ENCODE peak calls at places on chromosomes 7 and 10, in seven cellular contexts. One of them, this sample, is unnamed.

GRCh38 chr7:155122831-155123230 is 52.7 kb downstream of the HTR5A start:
- DNase-seq in dorsolateral prefrontal cortex: no peak
- DNase-seq in WTC11: no peak
- DNase-seq in foreskin fibroblast: no peak
- DNase-seq in psoas muscle: no peak
- DNase-seq in tibial nerve: no peak
- DNase-seq in right lobe of liver: no peak
- DNase-seq in this sample: no peak

GRCh38 chr10:75295901-75296441 is 60.2 kb upstream of the COMTD1 start:
- DNase-seq in dorsolateral prefrontal cortex: no peak
- DNase-seq in WTC11: no peak
- DNase-seq in foreskin fibroblast: no peak
- DNase-seq in psoas muscle: peak
- DNase-seq in tibial nerve: no peak
- DNase-seq in right lobe of liver: no peak
- DNase-seq in this sample: no peak

GRCh38 chr10:131195552-131196159 is 115.9 kb downstream of the TCERG1L start:
- DNase-seq in dorsolateral prefrontal cortex: no peak
- DNase-seq in WTC11: no peak
- DNase-seq in foreskin fibroblast: no peak
- DNase-seq in psoas muscle: no peak
- DNase-seq in tibial nerve: no peak
- DNase-seq in right lobe of liver: no peak
- DNase-seq in this sample: no peak

GRCh38 chr10:117112220-117112619 is 25.9 kb downstream of the VAX1 start:
- DNase-seq in dorsolateral prefrontal cortex: no peak
- DNase-seq in WTC11: no peak
- DNase-seq in foreskin fibroblast: no peak
- DNase-seq in psoas muscle: no peak
- DNase-seq in tibial nerve: no peak
- DNase-seq in right lobe of liver: no peak
- DNase-seq in this sample: no peak

GRCh38 chr10:6473901-6474370 is 106.1 kb downstream of the PRKCQ start:
- DNase-seq in dorsolateral prefrontal cortex: no peak
- DNase-seq in WTC11: no peak
- DNase-seq in foreskin fibroblast: no peak
- DNase-seq in psoas muscle: no peak
- DNase-seq in tibial nerve: no peak
- DNase-seq in right lobe of liver: no peak
- DNase-seq in this sample: peak

GRCh38 chr7:87570178-87570577 is 30.5 kb downstream of the ABCB1 start:
- DNase-seq in dorsolateral prefrontal cortex: no peak
- DNase-seq in WTC11: no peak
- DNase-seq in foreskin fibroblast: peak
- DNase-seq in psoas muscle: no peak
- DNase-seq in tibial nerve: no peak
- DNase-seq in right lobe of liver: no peak
- DNase-seq in this sample: no peak

GRCh38 chr7:3243680-3244079 is 57.4 kb upstream of the SDK1 start:
- DNase-seq in dorsolateral prefrontal cortex: no peak
- DNase-seq in WTC11: no peak
- DNase-seq in foreskin fibroblast: no peak
- DNase-seq in psoas muscle: no peak
- DNase-seq in tibial nerve: no peak
- DNase-seq in right lobe of liver: no peak
- DNase-seq in this sample: no peak

GRCh38 chr10:100909506-100910260 is 3.1 kb upstream of the SLF2 start:
- DNase-seq in dorsolateral prefrontal cortex: no peak
- DNase-seq in WTC11: no peak
- DNase-seq in foreskin fibroblast: no peak
- DNase-seq in psoas muscle: no peak
- DNase-seq in tibial nerve: no peak
- DNase-seq in right lobe of liver: no peak
- DNase-seq in this sample: peak

GRCh38 chr10:15743443-15743842 is 23.7 kb upstream of the ITGA8 start:
- DNase-seq in dorsolateral prefrontal cortex: no peak
- DNase-seq in WTC11: no peak
- DNase-seq in foreskin fibroblast: no peak
- DNase-seq in psoas muscle: no peak
- DNase-seq in tibial nerve: no peak
- DNase-seq in right lobe of liver: no peak
- DNase-seq in this sample: no peak

GRCh38 chr7:83468251-83468739 is 180.6 kb downstream of the SEMA3E start:
- DNase-seq in dorsolateral prefrontal cortex: peak
- DNase-seq in WTC11: peak
- DNase-seq in foreskin fibroblast: peak
- DNase-seq in psoas muscle: peak
- DNase-seq in tibial nerve: peak
- DNase-seq in right lobe of liver: peak
- DNase-seq in this sample: peak

GRCh38 chr7:51187941-51188340 is 128.7 kb downstream of the COBL start:
- DNase-seq in dorsolateral prefrontal cortex: peak
- DNase-seq in WTC11: peak
- DNase-seq in foreskin fibroblast: no peak
- DNase-seq in psoas muscle: peak
- DNase-seq in tibial nerve: no peak
- DNase-seq in right lobe of liver: no peak
- DNase-seq in this sample: peak

GRCh38 chr10:103659674-103660363 is 166.3 kb downstream of the NEURL1 start:
- DNase-seq in dorsolateral prefrontal cortex: peak
- DNase-seq in WTC11: peak
- DNase-seq in foreskin fibroblast: peak
- DNase-seq in psoas muscle: no peak
- DNase-seq in tibial nerve: no peak
- DNase-seq in right lobe of liver: peak
- DNase-seq in this sample: no peak
- TF ChIP-seq CTCF in dorsolateral prefrontal cortex: no peak
- TF ChIP-seq CTCF in WTC11: no peak
- TF ChIP-seq CTCF in foreskin fibroblast: peak
- TF ChIP-seq CTCF in psoas muscle: no peak
- TF ChIP-seq CTCF in tibial nerve: no peak
- TF ChIP-seq CTCF in right lobe of liver: no peak
- TF ChIP-seq CTCF in this sample: no peak

GRCh38 chr10:84548869-84549268 is 220.5 kb downstream of the CCSER2 start:
- DNase-seq in dorsolateral prefrontal cortex: no peak
- DNase-seq in WTC11: peak
- DNase-seq in foreskin fibroblast: no peak
- DNase-seq in psoas muscle: no peak
- DNase-seq in tibial nerve: no peak
- DNase-seq in right lobe of liver: no peak
- DNase-seq in this sample: peak
- TF ChIP-seq CTCF in dorsolateral prefrontal cortex: peak
- TF ChIP-seq CTCF in WTC11: peak
- TF ChIP-seq CTCF in foreskin fibroblast: peak
- TF ChIP-seq CTCF in psoas muscle: peak
- TF ChIP-seq CTCF in tibial nerve: no peak
- TF ChIP-seq CTCF in right lobe of liver: no peak
- TF ChIP-seq CTCF in this sample: peak

GRCh38 chr7:85737426-85737825 is 550.6 kb upstream of the SEMA3D start:
- DNase-seq in dorsolateral prefrontal cortex: no peak
- DNase-seq in WTC11: no peak
- DNase-seq in foreskin fibroblast: no peak
- DNase-seq in psoas muscle: no peak
- DNase-seq in tibial nerve: no peak
- DNase-seq in right lobe of liver: no peak
- DNase-seq in this sample: no peak
- TF ChIP-seq CTCF in dorsolateral prefrontal cortex: no peak
- TF ChIP-seq CTCF in WTC11: no peak
- TF ChIP-seq CTCF in foreskin fibroblast: no peak
- TF ChIP-seq CTCF in psoas muscle: no peak
- TF ChIP-seq CTCF in tibial nerve: no peak
- TF ChIP-seq CTCF in right lobe of liver: no peak
- TF ChIP-seq CTCF in this sample: no peak

GRCh38 chr10:1057106-1057657 is 997 bp downstream of the WDR37 start:
- DNase-seq in dorsolateral prefrontal cortex: no peak
- DNase-seq in WTC11: no peak
- DNase-seq in foreskin fibroblast: no peak
- DNase-seq in psoas muscle: no peak
- DNase-seq in tibial nerve: no peak
- DNase-seq in right lobe of liver: no peak
- DNase-seq in this sample: peak
- TF ChIP-seq CTCF in dorsolateral prefrontal cortex: no peak
- TF ChIP-seq CTCF in WTC11: no peak
- TF ChIP-seq CTCF in foreskin fibroblast: no peak
- TF ChIP-seq CTCF in psoas muscle: no peak
- TF ChIP-seq CTCF in tibial nerve: no peak
- TF ChIP-seq CTCF in right lobe of liver: no peak
- TF ChIP-seq CTCF in this sample: no peak